ENCODE peak calls at places on chromosomes 7 and 10, in eight cellular contexts. B is psoas muscle; Q is GM06990; R is heart right ventricle; M is astrocyte; F is nephron progenitor cell; E is activated CD8-positive, alpha-beta T cell treated with anti-CD3 and anti-CD28 coated beads for 36 hours; V is uterus. T is an unnamed sample.

GRCh38 chr10:116287906-116288501 is 15.0 kb upstream of the GFRA1 start:
- DNase-seq in B (no peak), Q (peak), R (peak), M (no peak), F (peak), E (peak), V (peak), T (peak)

GRCh38 chr10:117373848-117374505 is 1.3 kb downstream of the PDZD8 start:
- DNase-seq in B (peak), Q (peak), R (peak), M (peak), F (peak), E (peak), V (peak), T (no peak)

GRCh38 chr10:21572578-21572977 is 38.5 kb downstream of the MLLT10 start:
- DNase-seq in B (peak), Q (no peak), R (no peak), M (peak), F (no peak), E (no peak), V (peak), T (peak)

GRCh38 chr10:86785021-86785420 is 28.6 kb downstream of the BMPR1A start:
- DNase-seq in B (no peak), Q (no peak), R (no peak), M (no peak), F (no peak), E (no peak), V (no peak), T (no peak)

GRCh38 chr10:116216676-116217075 is 56.3 kb downstream of the GFRA1 start:
- DNase-seq in B (no peak), Q (no peak), R (no peak), M (no peak), F (no peak), E (no peak), V (no peak), T (no peak)

GRCh38 chr10:34137955-34138354 is 677.1 kb downstream of the PARD3 start:
- DNase-seq in B (no peak), Q (no peak), R (no peak), M (no peak), F (no peak), E (no peak), V (no peak), T (no peak)

GRCh38 chr10:86046845-86047460 is 319.6 kb downstream of the GRID1 start:
- DNase-seq in B (no peak), Q (peak), R (no peak), M (no peak), F (no peak), E (peak), V (no peak), T (no peak)

GRCh38 chr7:99679400-99680191 is at the start of gene CYP3A5:
- DNase-seq in B (peak), Q (no peak), R (no peak), M (no peak), F (peak), E (no peak), V (peak), T (no peak)

GRCh38 chr10:61487506-61487905 is 34.3 kb upstream of the TMEM26 start:
- DNase-seq in B (no peak), Q (no peak), R (no peak), M (peak), F (no peak), E (no peak), V (no peak), T (no peak)

GRCh38 chr7:12584940-12585339 is 14.4 kb downstream of the SCIN start:
- DNase-seq in B (no peak), Q (peak), R (peak), M (peak), F (no peak), E (no peak), V (no peak), T (no peak)

GRCh38 chr7:105268511-105269392 is 120.0 kb downstream of the SRPK2 start:
- DNase-seq in B (no peak), Q (peak), R (peak), M (peak), F (no peak), E (no peak), V (no peak), T (peak)

GRCh38 chr7:80719261-80719660 is 80.8 kb downstream of the CD36 start:
- DNase-seq in B (no peak), Q (no peak), R (no peak), M (peak), F (no peak), E (no peak), V (no peak), T (no peak)

GRCh38 chr10:98582363-98582762 is 135.6 kb upstream of the HPS1 start:
- DNase-seq in B (no peak), Q (no peak), R (no peak), M (no peak), F (no peak), E (no peak), V (no peak), T (no peak)

GRCh38 chr10:12349628-12350166 is 350 bp downstream of the CAMK1D start:
- DNase-seq in B (no peak), Q (no peak), R (no peak), M (no peak), F (no peak), E (no peak), V (peak), T (no peak)

GRCh38 chr10:6305762-6306321 is 103.1 kb downstream of the PFKFB3 start:
- DNase-seq in B (no peak), Q (no peak), R (no peak), M (no peak), F (no peak), E (no peak), V (no peak), T (no peak)

GRCh38 chr7:135160858-135161653 is 9.5 kb downstream of the CYREN start:
- DNase-seq in B (no peak), Q (no peak), R (peak), M (no peak), F (no peak), E (no peak), V (no peak), T (no peak)

GRCh38 chr7:139566736-139567646 is 43.5 kb downstream of the CLEC2L start:
- DNase-seq in B (no peak), Q (no peak), R (no peak), M (no peak), F (no peak), E (no peak), V (no peak), T (no peak)

GRCh38 chr10:116888380-116889055 is 39.2 kb downstream of the ENO4 start:
- DNase-seq in B (peak), Q (no peak), R (peak), M (peak), F (no peak), E (no peak), V (peak), T (peak)

GRCh38 chr10:80452069-80452468 is 2.0 kb upstream of the TSPAN14 start:
- DNase-seq in B (no peak), Q (no peak), R (no peak), M (no peak), F (no peak), E (no peak), V (no peak), T (no peak)

GRCh38 chr10:125719173-125720001 is at the start of gene EDRF1:
- DNase-seq in B (peak), Q (peak), R (peak), M (peak), F (peak), E (peak), V (peak), T (peak)

GRCh38 chr7:84194484-84195260 is at the start of gene SEMA3A:
- DNase-seq in B (no peak), Q (no peak), R (peak), M (peak), F (peak), E (peak), V (no peak), T (peak)

GRCh38 chr10:79159141-79159619 is 90.4 kb downstream of the ZMIZ1 start:
- DNase-seq in B (peak), Q (no peak), R (no peak), M (peak), F (no peak), E (no peak), V (no peak), T (no peak)

GRCh38 chr10:45023426-45023825 is 22.7 kb downstream of the ZNF22 start:
- DNase-seq in B (no peak), Q (no peak), R (no peak), M (no peak), F (no peak), E (no peak), V (no peak), T (no peak)

GRCh38 chr7:155266440-155266839 is 31.2 kb upstream of the INSIG1 start:
- DNase-seq in B (no peak), Q (no peak), R (no peak), M (no peak), F (no peak), E (no peak), V (no peak), T (no peak)

GRCh38 chr10:117163061-117163953 is 25.2 kb upstream of the VAX1 start:
- DNase-seq in B (no peak), Q (no peak), R (no peak), M (no peak), F (peak), E (no peak), V (no peak), T (no peak)

GRCh38 chr7:37832194-37832593 is 16.2 kb upstream of the NME8 start:
- DNase-seq in B (peak), Q (peak), R (peak), M (no peak), F (no peak), E (peak), V (peak), T (no peak)

GRCh38 chr10:92915892-92916291 is 67.6 kb downstream of the EXOC6 start:
- DNase-seq in B (no peak), Q (no peak), R (no peak), M (no peak), F (no peak), E (no peak), V (no peak), T (no peak)

GRCh38 chr7:43385309-43385680 is 197.6 kb upstream of the STK17A start:
- DNase-seq in B (no peak), Q (no peak), R (no peak), M (no peak), F (no peak), E (no peak), V (no peak), T (no peak)

GRCh38 chr7:83681200-83681599 is 32.3 kb upstream of the SEMA3E start:
- DNase-seq in B (no peak), Q (no peak), R (no peak), M (no peak), F (no peak), E (no peak), V (no peak), T (no peak)

GRCh38 chr10:18753496-18753895 is 94.3 kb downstream of the ARL5B start:
- DNase-seq in B (no peak), Q (no peak), R (no peak), M (no peak), F (no peak), E (no peak), V (no peak), T (no peak)

GRCh38 chr10:67017218-67017617 is 91.4 kb downstream of the LRRTM3 start:
- DNase-seq in B (no peak), Q (no peak), R (no peak), M (peak), F (no peak), E (no peak), V (no peak), T (no peak)

GRCh38 chr10:1213707-1214675 is 157.8 kb downstream of the WDR37 start:
- DNase-seq in B (no peak), Q (no peak), R (no peak), M (no peak), F (no peak), E (no peak), V (no peak), T (no peak)

GRCh38 chr10:106609867-106610266 is 554.6 kb downstream of the SORCS1 start:
- DNase-seq in B (no peak), Q (no peak), R (no peak), M (no peak), F (no peak), E (no peak), V (no peak), T (no peak)

GRCh38 chr10:72097448-72098300 is 9.3 kb upstream of the SPOCK2 start:
- DNase-seq in B (no peak), Q (no peak), R (peak), M (peak), F (no peak), E (no peak), V (no peak), T (peak)

GRCh38 chr7:10076661-10077300 is 896.9 kb upstream of the PHF14 start:
- DNase-seq in B (no peak), Q (no peak), R (no peak), M (peak), F (no peak), E (no peak), V (no peak), T (no peak)

GRCh38 chr10:17200035-17200884 is 1.2 kb downstream of the TRDMT1 start:
- DNase-seq in B (no peak), Q (no peak), R (no peak), M (no peak), F (no peak), E (no peak), V (no peak), T (no peak)

GRCh38 chr7:29345590-29345989 is 151.0 kb downstream of the CHN2 start:
- DNase-seq in B (peak), Q (no peak), R (peak), M (no peak), F (peak), E (peak), V (no peak), T (no peak)

DNA sequence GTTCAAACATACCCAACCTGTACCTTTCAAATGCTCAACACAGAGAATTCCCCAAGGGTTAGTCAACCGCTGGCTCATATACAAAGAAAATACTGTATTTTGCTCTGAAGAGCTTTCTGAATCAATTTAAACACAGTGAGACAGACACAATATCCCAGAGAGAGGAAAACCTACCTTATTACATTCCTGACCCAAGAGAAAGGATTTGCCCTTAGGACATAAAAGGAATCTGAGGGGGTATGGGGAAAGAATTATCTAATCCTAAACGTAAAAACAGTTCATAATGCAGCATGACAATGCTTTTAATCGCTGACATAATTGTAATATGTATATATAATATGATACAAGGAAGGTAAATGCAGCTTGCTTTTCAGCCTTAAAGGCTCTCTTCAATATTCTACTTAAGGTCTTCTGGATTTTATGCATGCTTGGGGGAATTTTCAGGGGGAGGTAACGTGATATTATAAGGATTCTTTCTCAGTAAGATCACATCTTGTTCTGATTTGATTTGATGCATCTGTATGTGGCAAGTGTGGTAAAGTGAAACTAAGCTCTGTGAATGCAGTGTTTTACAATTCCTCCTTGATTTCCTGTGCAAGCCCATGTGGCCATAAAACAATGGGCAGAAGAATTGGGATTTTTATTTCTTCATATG is 240.5 kb downstream of the GLI3 start:
- DNase-seq in B (no peak), Q (no peak), R (no peak), M (peak), F (no peak), E (no peak), V (no peak), T (peak)
- TF ChIP-seq CTCF in B (no peak), Q (no peak), R (no peak), M (no peak), F (no peak), E (no peak), V (no peak), T (no peak)

GRCh38 chr7:95723583-95724180 is 48.7 kb upstream of the DYNC1I1 start:
- DNase-seq in B (no peak), Q (no peak), R (peak), M (peak), F (peak), E (peak), V (no peak), T (peak)

GRCh38 chr7:95716357-95717122 is 55.8 kb upstream of the DYNC1I1 start:
- DNase-seq in B (no peak), Q (no peak), R (peak), M (no peak), F (no peak), E (no peak), V (no peak), T (no peak)

GRCh38 chr7:95715274-95715673 is 57.1 kb upstream of the DYNC1I1 start:
- DNase-seq in B (no peak), Q (no peak), R (no peak), M (no peak), F (no peak), E (no peak), V (no peak), T (no peak)

DNA sequence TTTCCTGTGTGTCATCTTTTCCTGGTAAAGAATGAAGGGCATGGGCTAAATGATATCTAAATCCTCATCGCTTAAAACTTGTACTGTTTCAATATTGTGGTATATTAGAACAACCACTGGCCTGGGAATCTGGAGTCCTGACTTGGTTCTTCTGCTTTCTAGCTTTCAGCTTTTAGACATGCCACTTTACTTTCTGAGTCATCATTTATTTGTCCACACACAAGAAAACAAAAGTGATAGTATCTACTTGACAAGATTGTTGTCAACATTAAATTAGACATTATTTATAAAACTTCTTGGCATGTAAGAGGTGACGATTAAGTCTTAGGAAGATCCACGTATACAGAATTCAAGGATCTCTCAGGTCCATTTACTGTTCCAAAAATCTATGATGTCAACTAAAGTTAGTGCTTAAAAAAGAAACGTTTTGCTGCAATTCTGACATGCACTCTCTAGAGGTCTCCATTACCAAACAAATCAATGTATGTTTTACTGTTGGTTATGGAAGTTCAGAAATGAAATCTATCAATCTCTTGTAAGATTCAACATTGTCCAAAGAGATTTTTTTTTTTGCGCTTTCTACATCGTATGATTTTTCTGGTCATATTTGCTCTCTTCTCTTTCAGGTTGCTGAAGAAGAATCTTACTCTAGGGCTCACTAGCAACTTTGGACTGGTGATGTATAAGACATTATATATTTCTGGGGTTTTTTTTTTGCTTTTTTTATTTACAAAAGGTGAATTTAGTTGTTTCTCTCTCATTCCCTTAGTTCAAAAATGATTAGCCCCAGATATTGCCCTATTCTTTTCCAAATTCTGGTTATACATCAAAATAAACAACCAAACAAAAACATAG is 53.6 kb upstream of the DYNC1I1 start:
- DNase-seq in B (no peak), Q (no peak), R (no peak), M (no peak), F (no peak), E (no peak), V (no peak), T (no peak)
- TF ChIP-seq CTCF in B (peak), Q (peak), R (peak), M (peak), F (peak), E (no peak), V (no peak), T (peak)

GRCh38 chr7:16428672-16429071 is 7.3 kb upstream of the CRPPA start:
- DNase-seq in B (no peak), Q (no peak), R (no peak), M (peak), F (no peak), E (no peak), V (no peak), T (no peak)

GRCh38 chr7:16433568-16434122 is 12.3 kb upstream of the CRPPA start:
- DNase-seq in B (no peak), Q (no peak), R (no peak), M (no peak), F (no peak), E (no peak), V (no peak), T (no peak)

GRCh38 chr7:16431646-16432424 is 10.5 kb upstream of the CRPPA start:
- DNase-seq in B (no peak), Q (no peak), R (peak), M (no peak), F (no peak), E (peak), V (no peak), T (no peak)

GRCh38 chr7:16430133-16430532 is 8.8 kb upstream of the CRPPA start:
- DNase-seq in B (no peak), Q (no peak), R (no peak), M (peak), F (no peak), E (no peak), V (no peak), T (no peak)

DNA sequence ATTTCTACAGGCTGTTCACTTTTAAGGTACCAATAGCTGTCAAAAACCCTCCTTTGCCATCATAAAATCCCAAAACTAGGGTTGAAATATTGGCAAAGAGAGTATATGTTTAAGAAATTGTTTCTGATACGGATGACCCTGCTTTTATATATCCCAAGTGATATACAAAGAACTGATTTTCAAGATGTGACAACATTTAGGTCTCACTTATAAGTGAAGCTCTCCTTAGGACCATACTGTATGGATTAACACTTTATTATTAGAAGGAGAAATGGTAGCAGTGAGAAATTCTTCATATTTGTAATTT is 11.0 kb upstream of the CRPPA start:
- DNase-seq in B (no peak), Q (no peak), R (no peak), M (no peak), F (no peak), E (no peak), V (no peak), T (no peak)
- TF ChIP-seq CTCF in B (no peak), Q (no peak), R (no peak), M (no peak), F (no peak), E (peak), V (no peak), T (no peak)

GRCh38 chr7:101109368-101109767 is 17.5 kb upstream of the SERPINE1 start:
- DNase-seq in B (no peak), Q (no peak), R (no peak), M (no peak), F (no peak), E (no peak), V (no peak), T (no peak)

GRCh38 chr7:101111261-101111660 is 15.6 kb upstream of the SERPINE1 start:
- DNase-seq in B (no peak), Q (no peak), R (no peak), M (no peak), F (no peak), E (no peak), V (no peak), T (no peak)

GRCh38 chr7:101108330-101108857 is 18.5 kb upstream of the SERPINE1 start:
- DNase-seq in B (peak), Q (peak), R (peak), M (peak), F (peak), E (no peak), V (no peak), T (no peak)

GRCh38 chr7:101106387-101106786 is 20.5 kb upstream of the SERPINE1 start:
- DNase-seq in B (no peak), Q (no peak), R (no peak), M (no peak), F (no peak), E (no peak), V (no peak), T (no peak)

DNA sequence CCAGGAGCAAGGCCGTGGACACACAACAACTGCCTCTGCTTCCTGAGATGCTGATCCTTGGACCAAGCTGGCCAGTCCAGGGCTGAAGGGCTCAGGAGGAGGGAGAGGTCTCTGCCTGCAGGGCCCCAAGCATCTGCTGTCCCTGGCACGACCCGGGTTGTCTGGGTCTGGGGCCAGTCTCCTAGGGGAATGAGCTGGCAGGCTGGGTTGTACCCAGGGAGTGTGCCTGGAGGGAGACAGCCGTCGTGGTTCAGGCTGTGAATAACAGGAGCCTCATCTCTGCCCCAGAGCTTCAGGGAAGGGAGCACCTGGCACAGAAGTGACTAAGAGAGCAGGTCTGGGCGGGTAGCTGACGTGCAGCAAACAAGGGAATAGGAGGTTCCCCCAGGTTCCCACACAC is 17.9 kb upstream of the SERPINE1 start:
- DNase-seq in B (no peak), Q (no peak), R (no peak), M (no peak), F (no peak), E (no peak), V (no peak), T (no peak)
- TF ChIP-seq CTCF in B (no peak), Q (no peak), R (no peak), M (no peak), F (no peak), E (no peak), V (no peak), T (no peak)

T was measured in AG09319.